ENCODE peak calls at places on chromosomes 13 and 19, in six cellular contexts. One of them, this sample, is unnamed.

GRCh38 chr13:48930933-48931332 is 44.8 kb upstream of the FNDC3A start:
- DNase-seq in AG04450: no peak
- DNase-seq in left lung: no peak
- DNase-seq in GM18507: no peak
- DNase-seq in Right ventricle myocardium superior: no peak
- DNase-seq in NCI-H1105 treated with DMSO at 0.1 percent for 48 hours: no peak
- DNase-seq in this sample: no peak

GRCh38 chr19:33241530-33242101 is 16.0 kb upstream of the SLC7A10 start:
- DNase-seq in AG04450: no peak
- DNase-seq in left lung: no peak
- DNase-seq in GM18507: peak
- DNase-seq in Right ventricle myocardium superior: no peak
- DNase-seq in NCI-H1105 treated with DMSO at 0.1 percent for 48 hours: no peak
- DNase-seq in this sample: no peak

GRCh38 chr13:25879466-25879865 is 172.3 kb downstream of the SHISA2 start:
- DNase-seq in AG04450: no peak
- DNase-seq in left lung: no peak
- DNase-seq in GM18507: no peak
- DNase-seq in Right ventricle myocardium superior: no peak
- DNase-seq in NCI-H1105 treated with DMSO at 0.1 percent for 48 hours: no peak
- DNase-seq in this sample: no peak

GRCh38 chr13:110759710-110760109 is 46.2 kb downstream of the ING1 start:
- DNase-seq in AG04450: no peak
- DNase-seq in left lung: no peak
- DNase-seq in GM18507: no peak
- DNase-seq in Right ventricle myocardium superior: no peak
- DNase-seq in NCI-H1105 treated with DMSO at 0.1 percent for 48 hours: no peak
- DNase-seq in this sample: no peak

GRCh38 chr13:113654175-113654560 is 3.8 kb downstream of the ATP4B start:
- DNase-seq in AG04450: no peak
- DNase-seq in left lung: peak
- DNase-seq in GM18507: no peak
- DNase-seq in Right ventricle myocardium superior: peak
- DNase-seq in NCI-H1105 treated with DMSO at 0.1 percent for 48 hours: no peak
- DNase-seq in this sample: no peak

GRCh38 chr19:37999309-38000213 is 92.6 kb downstream of the SIPA1L3 start:
- DNase-seq in AG04450: peak
- DNase-seq in left lung: no peak
- DNase-seq in GM18507: no peak
- DNase-seq in Right ventricle myocardium superior: peak
- DNase-seq in NCI-H1105 treated with DMSO at 0.1 percent for 48 hours: no peak
- DNase-seq in this sample: no peak

GRCh38 chr13:109862627-109863026 is 76.2 kb upstream of the IRS2 start:
- DNase-seq in AG04450: no peak
- DNase-seq in left lung: no peak
- DNase-seq in GM18507: no peak
- DNase-seq in Right ventricle myocardium superior: no peak
- DNase-seq in NCI-H1105 treated with DMSO at 0.1 percent for 48 hours: no peak
- DNase-seq in this sample: no peak

GRCh38 chr13:63041640-63042414 is 1626.2 kb upstream of the PCDH20 start:
- DNase-seq in AG04450: peak
- DNase-seq in left lung: no peak
- DNase-seq in GM18507: no peak
- DNase-seq in Right ventricle myocardium superior: no peak
- DNase-seq in NCI-H1105 treated with DMSO at 0.1 percent for 48 hours: no peak
- DNase-seq in this sample: no peak

GRCh38 chr13:29105779-29106178 is 285.6 kb downstream of the MTUS2 start:
- DNase-seq in AG04450: no peak
- DNase-seq in left lung: no peak
- DNase-seq in GM18507: no peak
- DNase-seq in Right ventricle myocardium superior: no peak
- DNase-seq in NCI-H1105 treated with DMSO at 0.1 percent for 48 hours: no peak
- DNase-seq in this sample: no peak

GRCh38 chr13:108983273-108983672 is 353.9 kb downstream of the MYO16 start:
- DNase-seq in AG04450: no peak
- DNase-seq in left lung: no peak
- DNase-seq in GM18507: no peak
- DNase-seq in Right ventricle myocardium superior: no peak
- DNase-seq in NCI-H1105 treated with DMSO at 0.1 percent for 48 hours: no peak
- DNase-seq in this sample: no peak

GRCh38 chr13:63050287-63050686 is 1634.6 kb upstream of the PCDH20 start:
- DNase-seq in AG04450: no peak
- DNase-seq in left lung: no peak
- DNase-seq in GM18507: no peak
- DNase-seq in Right ventricle myocardium superior: no peak
- DNase-seq in NCI-H1105 treated with DMSO at 0.1 percent for 48 hours: no peak
- DNase-seq in this sample: no peak

GRCh38 chr13:37546087-37546486 is 52.5 kb downstream of the POSTN start:
- DNase-seq in AG04450: no peak
- DNase-seq in left lung: no peak
- DNase-seq in GM18507: no peak
- DNase-seq in Right ventricle myocardium superior: no peak
- DNase-seq in NCI-H1105 treated with DMSO at 0.1 percent for 48 hours: no peak
- DNase-seq in this sample: no peak

This sample was measured in CD4-positive, alpha-beta memory T cell.